ENCODE peak calls at places on chromosomes 16 and 17, in four cellular contexts. R is PC-3, P is endodermal cell, C is fibroblast of lung. W is an unnamed sample.
A peak's percentile ranks its signal among the peaks of the same experiment; 100 is the strongest.

GRCh38 chr16:82793550-82794244 is 166.9 kb downstream of the CDH13 start:
- DNase-seq in R (no peak), P (no peak), C (no peak), W (no peak)

GRCh38 chr17:2959371-2960130 is 103.9 kb downstream of the OR1D5 start:
- DNase-seq in R (no peak), P (no peak), C (no peak), W (no peak)

GRCh38 chr16:14501331-14502255 is 128.5 kb downstream of the PARN start:
- DNase-seq in R (peak; percentile 87), P (peak; percentile 88), C (peak; percentile 95), W (peak; percentile 94)

GRCh38 chr16:83686726-83687125 is 121.1 kb upstream of the HSBP1 start:
- DNase-seq in R (no peak), P (no peak), C (no peak), W (no peak)

GRCh38 chr17:2064980-2065785 is 10.3 kb downstream of the HIC1 start:
- DNase-seq in R (no peak), P (peak; percentile 97), C (no peak), W (peak; percentile 48)

GRCh38 chr16:75486666-75487313 is 8.5 kb downstream of the CHST6 start:
- DNase-seq in R (no peak), P (no peak), C (no peak), W (no peak)

GRCh38 chr16:117381-118365 is 20.8 kb downstream of the NPRL3 start:
- DNase-seq in R (peak; percentile 59), P (peak; percentile 93), C (peak; percentile 41), W (peak; percentile 81)

GRCh38 chr16:62977876-62978275 is 941.6 kb upstream of the CDH8 start:
- DNase-seq in R (no peak), P (no peak), C (no peak), W (no peak)

GRCh38 chr17:14826361-14826760 is 438.8 kb downstream of the PMP22 start:
- DNase-seq in R (no peak), P (no peak), C (no peak), W (no peak)

GRCh38 chr17:67042104-67042899 is 2.1 kb upstream of the CACNG1 start:
- DNase-seq in R (no peak), P (no peak), C (no peak), W (no peak)

GRCh38 chr17:13626703-13627102 is 25.0 kb upstream of the HS3ST3A1 start:
- DNase-seq in R (peak; percentile 80), P (no peak), C (peak; percentile 81), W (peak; percentile 43)

GRCh38 chr17:55731586-55732250 is 9.1 kb upstream of the TMEM100 start:
- DNase-seq in R (no peak), P (peak; percentile 67), C (peak; percentile 69), W (peak; percentile 42)

GRCh38 chr17:42002792-42003301 is 14.4 kb downstream of the DNAJC7 start:
- DNase-seq in R (peak; percentile 39), P (no peak), C (no peak), W (peak; percentile 37)

GRCh38 chr17:21359483-21359840 is 16.7 kb upstream of the KCNJ12 start:
- DNase-seq in R (no peak), P (no peak), C (no peak), W (no peak)

GRCh38 chr16:13892301-13892700 is 27.7 kb upstream of the ERCC4 start:
- DNase-seq in R (no peak), P (no peak), C (no peak), W (no peak)

GRCh38 chr17:79531696-79532095 is 79.2 kb downstream of the RBFOX3 start:
- DNase-seq in R (no peak), P (no peak), C (no peak), W (no peak)

GRCh38 chr17:61908292-61909037 is 19.3 kb downstream of the INTS2 start:
- DNase-seq in R (no peak), P (no peak), C (no peak), W (no peak)

GRCh38 chr17:80738020-80738380 is 193.4 kb downstream of the RPTOR start:
- DNase-seq in R (no peak), P (no peak), C (no peak), W (no peak)

GRCh38 chr17:50062323-50063243 is 6.7 kb downstream of the ITGA3 start:
- DNase-seq in R (peak; percentile 100), P (peak; percentile 56), C (peak; percentile 75), W (peak; percentile 80)

GRCh38 chr16:4496305-4496704 is 20.1 kb downstream of the HMOX2 start:
- DNase-seq in R (peak; percentile 60), P (no peak), C (peak; percentile 42), W (peak; percentile 25)

GRCh38 chr16:75024591-75024990 is 25.8 kb downstream of the ZNRF1 start:
- DNase-seq in R (no peak), P (no peak), C (no peak), W (no peak)

GRCh38 chr17:51200295-51200694 is 34.1 kb downstream of the NME2 start:
- DNase-seq in R (no peak), P (no peak), C (no peak), W (no peak)

GRCh38 chr16:50696575-50697420 is 3.4 kb downstream of the NOD2 start:
- DNase-seq in R (peak; percentile 42), P (peak; percentile 39), C (peak; percentile 31), W (no peak)

GRCh38 chr17:55451758-55452468 is 30.3 kb upstream of the MMD start:
- DNase-seq in R (no peak), P (no peak), C (peak; percentile 94), W (peak; percentile 56)

GRCh38 chr16:80350066-80350465 is 190.7 kb upstream of the DYNLRB2 start:
- DNase-seq in R (no peak), P (peak; percentile 17), C (no peak), W (no peak)

GRCh38 chr17:34110315-34110714 is 144.8 kb upstream of the CCL2 start:
- DNase-seq in R (no peak), P (peak; percentile 86), C (no peak), W (no peak)

GRCh38 chr17:52036416-52036815 is 122.1 kb downstream of the CA10 start:
- DNase-seq in R (no peak), P (no peak), C (no peak), W (no peak)

GRCh38 chr17:52181842-52182241 is 23.3 kb upstream of the CA10 start:
- DNase-seq in R (peak; percentile 62), P (no peak), C (no peak), W (no peak)

GRCh38 chr17:2435852-2436251 is 35.0 kb upstream of the MNT start:
- DNase-seq in R (no peak), P (no peak), C (no peak), W (no peak)

GRCh38 chr17:31155208-31155810 is 60.5 kb downstream of the NF1 start:
- DNase-seq in R (no peak), P (no peak), C (peak; percentile 11), W (peak; percentile 52)

GRCh38 chr17:10109146-10109545 is 89.3 kb downstream of the GAS7 start:
- DNase-seq in R (no peak), P (no peak), C (no peak), W (no peak)

GRCh38 chr17:35486920-35487727 is 38.6 kb upstream of the SLFN13 start:
- DNase-seq in R (no peak), P (no peak), C (peak; percentile 58), W (peak; percentile 62)

GRCh38 chr17:55219939-55220338 is 44.8 kb upstream of the HLF start:
- DNase-seq in R (no peak), P (no peak), C (peak; percentile 36), W (no peak)

GRCh38 chr17:50346313-50347086 is 574 bp downstream of the XYLT2 start:
- DNase-seq in R (peak; percentile 39), P (peak; percentile 89), C (no peak), W (peak; percentile 63)

GRCh38 chr17:66661411-66661843 is 173.5 kb upstream of the CACNG5 start:
- DNase-seq in R (peak; percentile 99), P (no peak), C (peak; percentile 38), W (no peak)

GRCh38 chr16:84143081-84143480 is 1.9 kb downstream of the HSDL1 start:
- DNase-seq in R (no peak), P (no peak), C (no peak), W (no peak)

GRCh38 chr16:65124596-65124995 is 2.7 kb upstream of the CDH11 start:
- DNase-seq in R (no peak), P (no peak), C (no peak), W (no peak)

GRCh38 chr16:29875206-29875605 is 12.2 kb upstream of the CDIPT start:
- DNase-seq in R (no peak), P (no peak), C (no peak), W (no peak)

GRCh38 chr16:54651440-54651839 is 279.2 kb upstream of the IRX5 start:
- DNase-seq in R (no peak), P (peak; percentile 88), C (no peak), W (no peak)

GRCh38 chr16:66740010-66740409 is 11.4 kb downstream of the DYNC1LI2 start:
- DNase-seq in R (peak; percentile 42), P (peak; percentile 77), C (peak; percentile 49), W (peak; percentile 78)

GRCh38 chr16:88308441-88309173 is 74.2 kb upstream of the ZNF469 start:
- DNase-seq in R (no peak), P (no peak), C (no peak), W (peak; percentile 29)

GRCh38 chr16:88303890-88304819 is 78.6 kb upstream of the ZNF469 start:
- DNase-seq in R (peak; percentile 21), P (no peak), C (peak; percentile 95), W (peak; percentile 87)

GRCh38 chr16:88306860-88307545 is 75.8 kb upstream of the ZNF469 start:
- DNase-seq in R (no peak), P (no peak), C (peak; percentile 93), W (peak; percentile 91)

GRCh38 chr16:88305176-88305575 is 77.6 kb upstream of the ZNF469 start:
- DNase-seq in R (no peak), P (no peak), C (no peak), W (no peak)

GRCh38 chr16:88306411-88306810 is 76.3 kb upstream of the ZNF469 start:
- DNase-seq in R (no peak), P (no peak), C (no peak), W (no peak)
- H3K9ac ChIP-seq in R (no peak overlapping the region), P (no peak overlapping the region), C (peak overlapping the region; percentile 5), W (peak overlapping the region; percentile 64)

DNA sequence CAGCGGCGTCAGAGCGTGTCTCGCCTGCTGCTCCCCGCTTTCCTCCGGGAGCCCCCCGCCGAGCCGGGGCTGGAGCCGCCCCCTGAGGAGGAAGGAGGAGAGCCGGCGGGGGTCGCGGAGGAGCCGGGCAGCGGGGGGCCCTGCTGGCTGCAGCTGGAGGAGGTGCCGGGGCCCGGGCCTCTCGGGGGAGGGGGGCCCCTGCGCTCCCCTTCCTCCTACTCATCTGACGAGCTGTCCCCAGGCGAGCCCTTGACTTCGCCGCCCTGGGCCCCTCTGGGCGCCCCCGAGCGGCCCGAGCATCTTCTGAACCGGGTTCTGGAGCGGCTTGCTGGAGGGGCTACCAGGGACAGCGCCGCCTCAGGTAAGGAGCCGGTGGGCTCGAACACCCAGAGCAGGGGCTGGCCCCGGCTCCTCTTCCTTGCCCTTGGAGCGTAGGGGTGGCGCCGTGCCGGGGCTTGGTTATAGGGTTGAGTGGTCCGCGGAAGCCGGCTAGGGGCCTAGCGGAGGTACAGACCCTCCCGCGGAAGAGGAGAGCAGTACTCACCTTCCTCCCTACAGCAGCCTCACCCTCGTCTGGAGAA is 841 bp downstream of the RAPGEFL1 start:
- DNase-seq in R (no peak), P (peak; percentile 92), C (no peak), W (no peak)
- H3K4me3 ChIP-seq in R (no peak overlapping the region), P (no peak overlapping the region), C (no peak overlapping the region), W (no peak overlapping the region)

GRCh38 chr16:86510465-86511261 is at the start of gene FOXF1:
- DNase-seq in R (no peak), P (peak; percentile 85), C (peak; percentile 81), W (peak; percentile 76)
- H3K9ac ChIP-seq in R (no peak within 1 kb of the TSS), P (no peak within 1 kb of the TSS), C (peak within 1 kb of the TSS; percentile 95), W (peak within 1 kb of the TSS; percentile 25)

GRCh38 chr17:45313419-45313771 is 3.4 kb downstream of the MAP3K14 start:
- DNase-seq in R (no peak), P (no peak), C (no peak), W (no peak)
- H3K4me3 ChIP-seq in R (peak overlapping the region; percentile 78), P (no peak overlapping the region), C (no peak overlapping the region), W (no peak overlapping the region)